ENCODE peak calls at places on chromosomes 13 and 19, in nine cellular contexts. A is GM12865; X is CD8-positive, alpha-beta T cell; S is fibroblast of lung; R is neural progenitor cell; N is astrocyte of the spinal cord; L is GM23338; D is foreskin fibroblast; Z is AG04449. T is an unnamed sample.
A peak's percentile ranks its signal among the peaks of the same experiment; 100 is the strongest.

GRCh38 chr19:3171894-3172679 is 6.5 kb upstream of the S1PR4 start:
- DNase-seq in R (no peak), N (no peak), S (no peak), L (no peak), Z (no peak), X (no peak), A (peak; percentile 41), D (no peak), T (no peak)

GRCh38 chr13:50463662-50464061 is 379.8 kb downstream of the DLEU7 start:
- DNase-seq in X (no peak), S (no peak), D (no peak), L (no peak), Z (no peak), N (no peak), R (no peak), A (no peak), T (no peak)

GRCh38 chr13:114015608-114016295 is 41.9 kb upstream of the C13orf46 start:
- DNase-seq in N (no peak), R (no peak), L (no peak), X (no peak), S (no peak), A (no peak), Z (no peak), D (peak; percentile 85), T (peak; percentile 78)

GRCh38 chr13:91630916-91631315 is 232.5 kb downstream of the GPC5 start:
- DNase-seq in A (no peak), L (no peak), Z (no peak), R (peak; percentile 7), N (peak; percentile 39), S (peak; percentile 66), X (no peak), D (no peak), T (no peak)

GRCh38 chr19:35015576-35016351 is 14.5 kb upstream of the SCN1B start:
- DNase-seq in X (no peak), D (peak; percentile 48), N (no peak), Z (no peak), R (no peak), A (no peak), S (peak; percentile 67), L (no peak), T (no peak)

GRCh38 chr13:102907016-102907756 is 61.4 kb downstream of the ERCC5 start:
- DNase-seq in A (peak; percentile 56), Z (no peak), X (no peak), N (no peak), D (no peak), R (no peak), S (no peak), L (no peak), T (no peak)

GRCh38 chr13:80011448-80012212 is 329.3 kb downstream of the SPRY2 start:
- DNase-seq in X (no peak), Z (no peak), N (no peak), L (no peak), R (no peak), A (no peak), D (no peak), S (no peak), T (no peak)

GRCh38 chr13:101127741-101128353 is 288.5 kb downstream of the NALCN start:
- DNase-seq in Z (no peak), A (peak; percentile 44), X (no peak), D (no peak), S (peak; percentile 27), N (peak; percentile 67), R (peak; percentile 73), L (peak; percentile 60), T (no peak)

GRCh38 chr19:51325161-51325979 is 13.9 kb downstream of the IGLON5 start:
- DNase-seq in A (no peak), D (no peak), L (no peak), X (no peak), S (no peak), R (no peak), N (no peak), Z (no peak), T (no peak)

GRCh38 chr19:8079988-8080387 is 27.4 kb downstream of the CCL25 start:
- DNase-seq in N (no peak), Z (no peak), D (no peak), X (no peak), A (no peak), L (no peak), S (no peak), R (no peak), T (no peak)

GRCh38 chr13:101144808-101145419 is 271.4 kb downstream of the NALCN start:
- DNase-seq in N (peak; percentile 74), S (peak; percentile 47), X (no peak), Z (no peak), R (peak; percentile 72), D (peak; percentile 29), A (peak; percentile 67), L (peak; percentile 78), T (no peak)

GRCh38 chr13:100461309-100462035 is 127.1 kb downstream of the GGACT start:
- DNase-seq in N (no peak), D (no peak), Z (no peak), X (no peak), L (peak; percentile 40), R (peak; percentile 78), S (no peak), A (no peak), T (no peak)

GRCh38 chr13:33184131-33184485 is 101.4 kb downstream of the STARD13 start:
- DNase-seq in S (no peak), A (peak; percentile 52), N (peak; percentile 63), L (no peak), D (no peak), X (no peak), Z (no peak), R (no peak), T (no peak)

GRCh38 chr19:42553292-42554045 is 25.2 kb upstream of the CEACAM1 start:
- DNase-seq in Z (peak; percentile 24), N (peak; percentile 69), A (no peak), X (no peak), S (peak; percentile 79), L (no peak), D (peak; percentile 56), R (no peak), T (no peak)

GRCh38 chr13:80469841-80470378 is 129.0 kb upstream of the SPRY2 start:
- DNase-seq in A (no peak), L (no peak), R (no peak), X (no peak), N (peak; percentile 92), S (peak; percentile 82), D (peak; percentile 96), Z (no peak), T (peak; percentile 89)

GRCh38 chr19:18896421-18896841 is 473 bp upstream of the CERS1 start:
- DNase-seq in S (peak; percentile 13), A (no peak), Z (no peak), R (peak; percentile 38), N (no peak), L (peak; percentile 47), D (no peak), X (no peak), T (no peak)

GRCh38 chr13:67438465-67438864 is 208.3 kb upstream of the PCDH9 start:
- DNase-seq in R (peak; percentile 49), L (peak; percentile 18), X (no peak), N (no peak), A (no peak), S (no peak), Z (no peak), D (no peak), T (no peak)

GRCh38 chr13:51266642-51267041 is 44.4 kb downstream of the FAM124A start:
- DNase-seq in S (no peak), N (no peak), X (no peak), A (no peak), Z (no peak), D (no peak), R (no peak), L (no peak), T (no peak)

GRCh38 chr13:30963794-30964193 is 31.3 kb downstream of the TEX26 start:
- DNase-seq in X (no peak), R (no peak), S (peak; percentile 18), D (no peak), L (no peak), Z (no peak), A (no peak), N (no peak), T (no peak)

GRCh38 chr19:4365791-4366665 is 22.7 kb downstream of the MPND start:
- DNase-seq in X (no peak), Z (no peak), R (no peak), L (no peak), N (no peak), S (no peak), D (no peak), A (no peak), T (no peak)
- TF ChIP-seq CTCF in X (no peak), Z (no peak), R (no peak), L (no peak), N (no peak), S (no peak), D (no peak), A (no peak), T (no peak)

DNA sequence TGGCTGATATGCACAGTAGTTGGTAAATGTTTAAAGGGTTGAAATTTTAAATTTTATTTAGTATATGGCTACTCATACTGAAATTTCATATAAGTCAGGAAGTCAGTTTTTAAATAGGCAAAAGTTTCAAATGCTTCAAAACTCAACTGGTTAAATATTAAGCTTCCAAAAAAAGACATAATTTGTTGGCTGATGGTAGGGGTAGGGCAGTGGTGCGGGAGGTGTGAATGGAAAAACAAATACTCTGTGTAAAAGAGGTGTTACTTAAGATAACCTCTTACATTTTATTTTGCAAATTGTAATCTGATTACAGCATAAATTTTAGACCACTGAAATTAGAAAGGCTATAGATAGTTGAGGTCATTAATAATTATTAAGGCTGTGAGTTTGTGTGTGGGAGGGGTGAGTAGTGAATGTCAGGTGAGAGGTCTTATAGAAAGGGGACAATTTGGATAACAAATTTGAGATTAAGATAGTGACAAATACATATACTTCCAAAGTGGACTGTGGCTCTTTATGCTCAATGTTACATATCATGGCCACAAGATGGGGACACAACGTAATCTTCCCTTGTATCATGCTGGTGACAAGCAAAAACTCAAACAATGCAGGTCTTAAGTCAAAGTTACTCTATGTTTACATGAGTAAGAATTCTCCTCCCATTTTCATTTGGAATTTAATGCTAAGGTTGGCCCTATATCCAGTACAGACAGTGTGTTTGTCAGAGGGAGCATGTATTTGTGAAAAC is 36.6 kb upstream of the OXGR1 start:
- DNase-seq in L (peak; percentile 58), R (peak; percentile 28), D (peak; percentile 28), X (no peak), Z (no peak), S (peak; percentile 66), N (peak; percentile 66), A (peak; percentile 25), T (no peak)
- TF ChIP-seq CTCF in L (peak; percentile 73), R (peak; percentile 45), D (peak; percentile 9), X (no peak), Z (no peak), S (peak; percentile 44), N (peak; percentile 35), A (no peak), T (no peak)

GRCh38 chr19:54436031-54436523 is 12.9 kb upstream of the LENG8 start:
- DNase-seq in L (peak; percentile 55), R (peak; percentile 60), D (no peak), X (no peak), Z (no peak), S (no peak), A (no peak), N (no peak), T (no peak)
- TF ChIP-seq CTCF in L (peak; percentile 15), R (no peak), D (no peak), X (no peak), Z (no peak), S (peak; percentile 2), A (no peak), N (peak; percentile 5), T (no peak)

DNA sequence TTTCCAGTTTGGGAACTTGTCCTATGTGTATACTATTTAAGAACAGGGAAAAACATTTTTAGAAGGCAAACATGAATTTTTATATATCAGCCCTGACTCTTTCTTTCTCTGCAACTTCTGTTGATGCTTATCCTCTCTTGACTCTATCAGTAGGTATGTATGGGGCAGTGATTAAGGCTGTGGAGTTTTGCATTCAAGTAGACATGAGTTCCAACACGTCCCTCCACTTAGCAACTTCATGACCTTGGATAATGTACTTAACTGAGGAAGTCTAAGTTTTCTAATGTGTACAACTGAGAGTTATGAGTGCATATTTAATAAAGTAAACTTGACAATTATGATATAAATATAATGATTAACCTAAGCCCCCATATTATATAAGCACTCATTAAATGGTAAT is 414.6 kb downstream of the TDRD3 start:
- DNase-seq in D (no peak), A (no peak), Z (no peak), R (no peak), S (no peak), X (no peak), L (no peak), N (no peak), T (no peak)
- TF ChIP-seq CTCF in D (no peak), A (no peak), Z (no peak), R (no peak), S (no peak), X (no peak), L (no peak), N (no peak), T (no peak)

T was measured in psoas muscle.